ENCODE peak calls at places on chromosomes 13 and 19, in four cellular contexts. X, K, N and Q are unnamed samples.

GRCh38 chr19:49151339-49152217 is 3.6 kb downstream of the HRC start:
- DNase-seq in K (no peak), N (peak), X (peak), Q (no peak)

GRCh38 chr19:4144666-4145261 is 8.7 kb upstream of the CREB3L3 start:
- DNase-seq in K (peak), X (no peak), N (peak), Q (peak)

GRCh38 chr13:25067054-25067453 is 28.9 kb upstream of the PABPC3 start:
- DNase-seq in N (no peak), X (no peak), K (no peak), Q (no peak)

GRCh38 chr19:57280913-57281425 is 684 bp downstream of the ZNF460 start:
- DNase-seq in X (no peak), K (no peak), N (peak), Q (peak)

GRCh38 chr19:51097166-51097736 is 11.0 kb downstream of the CTU1 start:
- DNase-seq in K (peak), N (peak), X (no peak), Q (peak)

GRCh38 chr13:83845121-83845520 is 37.2 kb downstream of the SLITRK1 start:
- DNase-seq in X (no peak), K (peak), N (no peak), Q (no peak)

GRCh38 chr13:113756441-113757097 is 2.5 kb upstream of the TMEM255B start:
- DNase-seq in X (no peak), K (no peak), N (no peak), Q (no peak)

GRCh38 chr19:5251096-5252065 is 89.2 kb downstream of the PTPRS start:
- DNase-seq in K (no peak), X (no peak), N (no peak), Q (no peak)

GRCh38 chr13:46126552-46127171 is 21.8 kb upstream of the CPB2 start:
- DNase-seq in X (peak), K (peak), N (peak), Q (peak)

GRCh38 chr19:29527500-29528328 is 1.9 kb downstream of the VSTM2B start:
- DNase-seq in X (no peak), K (no peak), N (no peak), Q (no peak)

GRCh38 chr19:10270616-10271394 is at the start of gene ICAM1:
- DNase-seq in N (peak), X (no peak), K (peak), Q (peak)

GRCh38 chr19:10884273-10884672 is 12.9 kb downstream of the CARM1 start:
- DNase-seq in K (peak), X (no peak), N (no peak), Q (peak)

GRCh38 chr19:48501446-48501960 is 10.1 kb downstream of the LMTK3 start:
- DNase-seq in K (no peak), N (no peak), X (no peak), Q (no peak)

GRCh38 chr13:40333238-40333637 is 333.2 kb downstream of the FOXO1 start:
- DNase-seq in K (no peak), N (peak), X (no peak), Q (no peak)

GRCh38 chr13:112454648-112455334 is 78.6 kb downstream of the SPACA7 start:
- DNase-seq in X (no peak), N (no peak), K (no peak), Q (no peak)

GRCh38 chr13:66675620-66676019 is 554.5 kb downstream of the PCDH9 start:
- DNase-seq in N (no peak), K (peak), X (no peak), Q (no peak)

GRCh38 chr13:48273346-48273745 is 30.2 kb upstream of the RB1 start:
- DNase-seq in X (no peak), N (no peak), K (no peak), Q (no peak)

GRCh38 chr13:32048816-32049215 is 17.2 kb downstream of the FRY start:
- DNase-seq in N (peak), K (no peak), X (no peak), Q (no peak)

GRCh38 chr13:40438999-40439797 is 227.2 kb downstream of the FOXO1 start:
- DNase-seq in K (peak), X (no peak), N (peak), Q (peak)

GRCh38 chr19:2058570-2059421 is 7.8 kb upstream of the MKNK2 start:
- DNase-seq in K (no peak), X (no peak), N (no peak), Q (no peak)

GRCh38 chr13:100514788-100515409 is 73.7 kb downstream of the GGACT start:
- DNase-seq in N (peak), K (peak), X (peak), Q (peak)

GRCh38 chr19:38389957-38390924 is 1.7 kb downstream of the SPRED3 start:
- DNase-seq in X (no peak), N (no peak), K (no peak), Q (no peak)

GRCh38 chr19:54388001-54388802 is 23.5 kb upstream of the LAIR1 start:
- DNase-seq in N (peak), X (no peak), K (no peak), Q (no peak)

GRCh38 chr13:21047591-21048282 is 13.6 kb downstream of the LATS2 start:
- DNase-seq in X (no peak), N (no peak), K (peak), Q (no peak)

GRCh38 chr13:46134961-46135522 is 30.2 kb upstream of the CPB2 start:
- DNase-seq in K (no peak), N (peak), X (no peak), Q (peak)

GRCh38 chr13:102020611-102021216 is 381.1 kb downstream of the FGF14 start:
- DNase-seq in X (no peak), K (no peak), N (peak), Q (no peak)

GRCh38 chr13:110107568-110108347 is 199.2 kb downstream of the COL4A1 start:
- DNase-seq in X (no peak), N (no peak), K (no peak), Q (no peak)

GRCh38 chr13:78576266-78576665 is 27.1 kb downstream of the POU4F1 start:
- DNase-seq in X (no peak), K (no peak), N (no peak), Q (no peak)

GRCh38 chr13:48400820-48401219 is 12.1 kb downstream of the LPAR6 start:
- DNase-seq in K (peak), X (no peak), N (peak), Q (peak)

GRCh38 chr19:18605546-18606280 is 886 bp downstream of the CRLF1 start:
- DNase-seq in N (no peak), K (no peak), X (no peak), Q (no peak)

GRCh38 chr19:49092686-49093085 is 7.4 kb downstream of the SNRNP70 start:
- DNase-seq in N (no peak), X (no peak), K (no peak), Q (no peak)

GRCh38 chr13:113941571-113942191 is 32.2 kb downstream of the C13orf46 start:
- DNase-seq in K (peak), X (no peak), N (peak), Q (no peak)